ENCODE peak calls at places on chromosomes 6 and 20, in eight cellular contexts. C is neural progenitor cell, V is activated T-cell treated with anti-CD3 and anti-CD28 coated beads for 1 hour, Y is CMK, Z is AML-193, P is stromal cell of bone marrow, S is lung microvascular endothelial cell, F is lower leg skin. X is an unnamed sample.

GRCh38 chr6:127343753-127344659 is 597 bp upstream of the ECHDC1 start:
- DNase-seq in C (peak), V (no peak), Y (no peak), Z (peak), P (no peak), S (peak), F (no peak), X (no peak)

GRCh38 chr6:70413829-70414494 is 654 bp downstream of the FAM135A start:
- DNase-seq in C (peak), V (peak), Y (no peak), Z (no peak), P (no peak), S (peak), F (peak), X (no peak)

GRCh38 chr20:21167261-21167660 is 41.4 kb downstream of the KIZ start:
- DNase-seq in C (no peak), V (no peak), Y (no peak), Z (no peak), P (no peak), S (no peak), F (no peak), X (no peak)

GRCh38 chr6:5151955-5152401 is 66.8 kb downstream of the PPP1R3G start:
- DNase-seq in C (no peak), V (no peak), Y (no peak), Z (no peak), P (peak), S (peak), F (no peak), X (no peak)

GRCh38 chr6:136737343-136738177 is 54.7 kb downstream of the MAP3K5 start:
- DNase-seq in C (no peak), V (no peak), Y (peak), Z (no peak), P (no peak), S (peak), F (no peak), X (no peak)

GRCh38 chr6:151399679-151400078 is 8.3 kb upstream of the ZBTB2 start:
- DNase-seq in C (no peak), V (no peak), Y (no peak), Z (no peak), P (no peak), S (no peak), F (no peak), X (no peak)

GRCh38 chr20:62362991-62363919 is 3.9 kb downstream of the LAMA5 start:
- DNase-seq in C (peak), V (no peak), Y (no peak), Z (no peak), P (no peak), S (peak), F (peak), X (peak)

GRCh38 chr6:16380220-16380809 is 141.9 kb downstream of the GMPR start:
- DNase-seq in C (no peak), V (no peak), Y (no peak), Z (no peak), P (no peak), S (no peak), F (no peak), X (no peak)

GRCh38 chr20:59355242-59355641 is 54.8 kb downstream of the EDN3 start:
- DNase-seq in C (no peak), V (no peak), Y (no peak), Z (no peak), P (no peak), S (no peak), F (no peak), X (no peak)

GRCh38 chr6:137879301-137879700 is 12.2 kb downstream of the TNFAIP3 start:
- DNase-seq in C (no peak), V (no peak), Y (no peak), Z (no peak), P (no peak), S (no peak), F (no peak), X (no peak)

X was measured in kidney.